ENCODE peak calls at places on chromosomes 13 and 19, in six cellular contexts. One of them, this sample, is unnamed.
A peak's percentile ranks its signal among the peaks of the same experiment; 100 is the strongest.

GRCh38 chr19:32066056-32066455 is 279.4 kb upstream of the ZNF507 start:
- DNase-seq in GM12878: no peak
- DNase-seq in K562: no peak
- DNase-seq in H1: no peak
- DNase-seq in GM23338: no peak
- DNase-seq in HepG2: no peak
- DNase-seq in this sample: no peak

GRCh38 chr13:55893541-55893940 is 1247.2 kb upstream of the PRR20A start:
- DNase-seq in K562: no peak
- DNase-seq in H1: no peak
- DNase-seq in HepG2: no peak
- DNase-seq in GM23338: no peak
- DNase-seq in GM12878: no peak
- DNase-seq in this sample: no peak

GRCh38 chr13:50156140-50156539 is 140.9 kb downstream of the KCNRG start:
- DNase-seq in GM12878: no peak
- DNase-seq in GM23338: no peak
- DNase-seq in H1: no peak
- DNase-seq in HepG2: peak; percentile 35
- DNase-seq in K562: no peak
- DNase-seq in this sample: no peak

GRCh38 chr19:50777830-50778303 is 7.6 kb downstream of the GPR32 start:
- DNase-seq in GM23338: peak; percentile 90
- DNase-seq in HepG2: no peak
- DNase-seq in H1: no peak
- DNase-seq in K562: no peak
- DNase-seq in GM12878: no peak
- DNase-seq in this sample: peak; percentile 71

GRCh38 chr13:74306496-74306895 is 172.3 kb upstream of the KLF12 start:
- DNase-seq in K562: no peak
- DNase-seq in GM12878: no peak
- DNase-seq in H1: no peak
- DNase-seq in HepG2: no peak
- DNase-seq in GM23338: peak; percentile 56
- DNase-seq in this sample: no peak

GRCh38 chr13:65595881-65596280 is 1634.3 kb downstream of the PCDH9 start:
- DNase-seq in GM23338: no peak
- DNase-seq in GM12878: no peak
- DNase-seq in K562: no peak
- DNase-seq in H1: no peak
- DNase-seq in HepG2: no peak
- DNase-seq in this sample: no peak

GRCh38 chr19:3335431-3336350 is 30.7 kb upstream of the NFIC start:
- DNase-seq in K562: no peak
- DNase-seq in GM23338: no peak
- DNase-seq in GM12878: no peak
- DNase-seq in H1: no peak
- DNase-seq in HepG2: no peak
- DNase-seq in this sample: no peak

GRCh38 chr13:76791290-76791664 is 94.9 kb downstream of the KCTD12 start:
- DNase-seq in GM12878: no peak
- DNase-seq in H1: peak; percentile 1
- DNase-seq in HepG2: no peak
- DNase-seq in K562: no peak
- DNase-seq in GM23338: peak; percentile 7
- DNase-seq in this sample: no peak

GRCh38 chr13:34174671-34175145 is 356.8 kb downstream of the RFC3 start:
- DNase-seq in HepG2: no peak
- DNase-seq in GM12878: no peak
- DNase-seq in GM23338: no peak
- DNase-seq in K562: no peak
- DNase-seq in H1: no peak
- DNase-seq in this sample: no peak

GRCh38 chr19:6516018-6516658 is 14.0 kb upstream of the TUBB4A start:
- DNase-seq in HepG2: peak; percentile 77
- DNase-seq in GM12878: peak; percentile 95
- DNase-seq in H1: peak; percentile 91
- DNase-seq in K562: peak; percentile 98
- DNase-seq in GM23338: peak; percentile 100
- DNase-seq in this sample: peak; percentile 99

GRCh38 chr19:5205388-5205787 is 135.2 kb downstream of the PTPRS start:
- DNase-seq in GM23338: no peak
- DNase-seq in K562: no peak
- DNase-seq in HepG2: no peak
- DNase-seq in H1: no peak
- DNase-seq in GM12878: no peak
- DNase-seq in this sample: no peak

GRCh38 chr13:39634956-39635355 is 20.5 kb upstream of the COG6 start:
- DNase-seq in H1: no peak
- DNase-seq in GM12878: no peak
- DNase-seq in GM23338: no peak
- DNase-seq in K562: no peak
- DNase-seq in HepG2: no peak
- DNase-seq in this sample: no peak

GRCh38 chr13:50357136-50357535 is 341.9 kb downstream of the KCNRG start:
- DNase-seq in HepG2: no peak
- DNase-seq in H1: no peak
- DNase-seq in K562: no peak
- DNase-seq in GM12878: no peak
- DNase-seq in GM23338: no peak
- DNase-seq in this sample: no peak

GRCh38 chr19:1734328-1734966 is 18.9 kb upstream of the ONECUT3 start:
- DNase-seq in HepG2: no peak
- DNase-seq in K562: no peak
- DNase-seq in GM12878: no peak
- DNase-seq in GM23338: no peak
- DNase-seq in H1: no peak
- DNase-seq in this sample: no peak

GRCh38 chr19:45729774-45730388 is 815 bp downstream of the FBXO46 start:
- DNase-seq in K562: no peak
- DNase-seq in H1: no peak
- DNase-seq in GM12878: peak; percentile 51
- DNase-seq in HepG2: no peak
- DNase-seq in GM23338: peak; percentile 33
- DNase-seq in this sample: no peak

GRCh38 chr13:111317571-111318360 is 2.7 kb upstream of the TEX29 start:
- DNase-seq in HepG2: no peak
- DNase-seq in GM12878: no peak
- DNase-seq in K562: no peak
- DNase-seq in H1: no peak
- DNase-seq in GM23338: no peak
- DNase-seq in this sample: no peak

GRCh38 chr19:4277051-4277700 is 1.9 kb upstream of the SHD start:
- DNase-seq in GM12878: no peak
- DNase-seq in K562: peak; percentile 24
- DNase-seq in HepG2: no peak
- DNase-seq in H1: no peak
- DNase-seq in GM23338: peak; percentile 35
- DNase-seq in this sample: no peak

GRCh38 chr19:57002195-57002601 is 117.6 kb upstream of the USP29 start:
- DNase-seq in GM23338: no peak
- DNase-seq in K562: no peak
- DNase-seq in GM12878: no peak
- DNase-seq in H1: no peak
- DNase-seq in HepG2: peak; percentile 23
- DNase-seq in this sample: no peak

GRCh38 chr19:14509382-14509781 is 8.8 kb downstream of the DNAJB1 start:
- DNase-seq in GM23338: no peak
- DNase-seq in H1: no peak
- DNase-seq in K562: no peak
- DNase-seq in GM12878: no peak
- DNase-seq in HepG2: no peak
- DNase-seq in this sample: no peak

GRCh38 chr13:98546402-98546801 is 30.5 kb downstream of the STK24 start:
- DNase-seq in GM12878: no peak
- DNase-seq in GM23338: no peak
- DNase-seq in K562: peak; percentile 20
- DNase-seq in H1: no peak
- DNase-seq in HepG2: no peak
- DNase-seq in this sample: no peak

GRCh38 chr13:98547455-98547854 is 29.5 kb downstream of the STK24 start:
- DNase-seq in GM12878: no peak
- DNase-seq in H1: no peak
- DNase-seq in GM23338: no peak
- DNase-seq in HepG2: no peak
- DNase-seq in K562: no peak
- DNase-seq in this sample: no peak

GRCh38 chr13:98548230-98548629 is 28.7 kb downstream of the STK24 start:
- DNase-seq in HepG2: no peak
- DNase-seq in GM12878: no peak
- DNase-seq in K562: no peak
- DNase-seq in GM23338: no peak
- DNase-seq in H1: no peak
- DNase-seq in this sample: no peak

GRCh38 chr13:98549006-98549727 is 27.7 kb downstream of the STK24 start:
- DNase-seq in GM12878: no peak
- DNase-seq in H1: no peak
- DNase-seq in GM23338: no peak
- DNase-seq in K562: no peak
- DNase-seq in HepG2: peak; percentile 28
- DNase-seq in this sample: no peak

DNA sequence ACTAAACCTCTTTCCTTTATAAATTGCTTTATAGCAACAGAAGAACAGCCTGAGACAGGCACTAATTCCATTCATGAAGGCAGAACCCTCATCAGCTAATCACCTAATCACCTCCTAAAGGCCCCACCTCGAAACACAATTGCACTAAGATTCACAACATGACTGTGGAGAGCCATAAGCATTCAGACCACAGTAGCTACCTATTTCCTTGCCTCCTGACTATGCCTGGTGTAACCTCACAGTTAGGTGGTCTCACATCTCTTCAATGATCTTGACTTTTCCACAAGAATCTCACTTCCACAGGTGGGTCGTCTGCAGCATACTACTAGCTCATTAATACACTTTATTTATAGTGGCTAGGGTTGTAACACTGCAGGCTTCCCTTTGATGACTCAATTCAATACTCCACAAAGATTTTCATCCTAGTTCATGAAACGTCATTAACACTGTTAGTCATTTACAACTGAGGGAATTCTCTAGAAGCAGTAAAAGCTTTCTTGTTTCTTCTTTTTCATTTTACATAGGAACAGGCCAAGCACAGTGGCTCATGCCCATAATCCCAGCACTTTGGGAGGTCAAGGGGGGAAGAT is 27.1 kb downstream of the STK24 start:
- DNase-seq in GM23338: no peak
- DNase-seq in GM12878: no peak
- DNase-seq in K562: no peak
- DNase-seq in HepG2: no peak
- DNase-seq in H1: no peak
- DNase-seq in this sample: no peak
- TF ChIP-seq CREB1 in GM23338: no peak
- TF ChIP-seq CREB1 in GM12878: peak; percentile 62
- TF ChIP-seq CREB1 in K562: no peak
- TF ChIP-seq CREB1 in HepG2: no peak
- TF ChIP-seq CREB1 in H1: no peak
- TF ChIP-seq CREB1 in this sample: no peak

GRCh38 chr19:48637948-48638830 is 1.0 kb upstream of the DBP start:
- DNase-seq in GM23338: peak; percentile 96
- DNase-seq in K562: peak; percentile 91
- DNase-seq in H1: peak; percentile 82
- DNase-seq in HepG2: peak; percentile 75
- DNase-seq in GM12878: no peak
- DNase-seq in this sample: peak; percentile 85

GRCh38 chr19:48635966-48636858 is 967 bp downstream of the DBP start:
- DNase-seq in K562: no peak
- DNase-seq in HepG2: no peak
- DNase-seq in GM12878: no peak
- DNase-seq in GM23338: peak; percentile 48
- DNase-seq in H1: no peak
- DNase-seq in this sample: no peak

GRCh38 chr19:48635263-48635965 is 1.8 kb downstream of the DBP start:
- DNase-seq in GM23338: peak; percentile 79
- DNase-seq in K562: peak; percentile 92
- DNase-seq in H1: no peak
- DNase-seq in HepG2: no peak
- DNase-seq in GM12878: no peak
- DNase-seq in this sample: peak; percentile 73

GRCh38 chr19:48637449-48637947 is 319 bp upstream of the DBP start:
- DNase-seq in GM12878: peak; percentile 96
- DNase-seq in H1: peak; percentile 97
- DNase-seq in K562: peak; percentile 96
- DNase-seq in GM23338: peak; percentile 100
- DNase-seq in HepG2: peak; percentile 96
- DNase-seq in this sample: peak; percentile 99

GRCh38 chr19:48636859-48637448 is at the start of gene DBP:
- DNase-seq in K562: no peak
- DNase-seq in H1: no peak
- DNase-seq in GM12878: no peak
- DNase-seq in GM23338: peak; percentile 63
- DNase-seq in HepG2: no peak
- DNase-seq in this sample: peak; percentile 50
- TF ChIP-seq CREB1 in K562: no peak
- TF ChIP-seq CREB1 in H1: no peak
- TF ChIP-seq CREB1 in GM12878: no peak
- TF ChIP-seq CREB1 in GM23338: no peak
- TF ChIP-seq CREB1 in HepG2: no peak
- TF ChIP-seq CREB1 in this sample: no peak

DNA sequence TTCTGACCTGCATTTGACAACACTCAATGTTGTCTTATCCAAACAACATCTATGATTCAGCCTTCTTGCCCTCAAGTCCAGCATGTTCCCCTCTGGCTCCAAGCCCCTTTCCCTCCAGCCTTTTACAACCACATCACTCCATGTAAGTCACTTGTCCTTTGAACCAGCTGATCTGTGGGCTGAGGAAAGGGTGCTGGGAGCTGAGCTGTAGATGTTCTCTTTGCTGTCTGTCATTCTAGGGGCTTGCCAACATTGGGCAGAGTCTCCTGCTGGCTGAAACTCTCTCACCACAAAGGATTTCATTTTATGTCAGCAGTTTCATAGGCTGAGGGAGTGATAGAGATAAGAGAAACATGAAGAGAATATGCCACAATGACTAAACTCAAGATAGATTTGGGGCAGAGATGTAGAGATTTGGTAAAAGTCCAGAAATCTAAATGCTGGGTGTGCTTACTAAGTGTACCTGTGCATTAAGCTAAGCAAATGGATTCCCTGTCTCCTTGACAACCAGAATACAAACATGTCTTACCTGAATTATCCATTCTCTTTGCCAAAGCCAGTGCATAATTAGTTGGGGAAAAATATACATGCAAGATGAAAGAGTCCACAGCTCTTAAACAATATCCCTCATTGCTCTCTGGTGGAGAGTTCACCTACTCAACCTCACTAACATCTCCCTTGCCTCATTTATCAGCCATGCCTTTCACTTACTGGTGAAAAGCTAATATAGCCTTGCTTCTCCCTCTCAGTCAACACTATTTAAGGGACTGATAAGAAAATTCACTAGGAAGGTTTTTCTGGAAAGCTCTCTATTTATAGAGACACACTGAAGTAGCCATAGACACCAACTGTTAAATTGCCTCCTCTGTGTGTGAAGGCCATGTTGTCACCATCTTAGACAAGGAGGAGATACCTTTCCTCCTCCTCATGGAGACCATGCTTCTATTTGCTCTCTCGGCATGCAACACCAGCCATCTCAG is 175.5 kb upstream of the SERP2 start:
- DNase-seq in H1: no peak
- DNase-seq in K562: no peak
- DNase-seq in GM12878: peak; percentile 34
- DNase-seq in GM23338: no peak
- DNase-seq in HepG2: no peak
- DNase-seq in this sample: no peak
- TF ChIP-seq CREB1 in H1: no peak
- TF ChIP-seq CREB1 in K562: no peak
- TF ChIP-seq CREB1 in GM12878: no peak
- TF ChIP-seq CREB1 in GM23338: no peak
- TF ChIP-seq CREB1 in HepG2: no peak
- TF ChIP-seq CREB1 in this sample: no peak

GRCh38 chr13:47334173-47334572 is 437.3 kb upstream of the HTR2A start:
- DNase-seq in HepG2: no peak
- DNase-seq in GM23338: no peak
- DNase-seq in H1: no peak
- DNase-seq in GM12878: no peak
- DNase-seq in K562: no peak
- DNase-seq in this sample: no peak
- TF ChIP-seq CREB1 in HepG2: no peak
- TF ChIP-seq CREB1 in GM23338: no peak
- TF ChIP-seq CREB1 in H1: no peak
- TF ChIP-seq CREB1 in GM12878: no peak
- TF ChIP-seq CREB1 in K562: no peak
- TF ChIP-seq CREB1 in this sample: no peak

This sample was measured in WTC11.